ENCODE peak calls at places on chromosome 3, in nine cellular contexts. F is memory B cell, V is RWPE1, Z is activated T-cell treated with anti-CD3 and anti-CD28 coated beads for 1 hour, A is activated T-helper 1 cell treated with Interleukin-2 at 50 U/mL for 16 hours, D is Panc1, C is iPS-NIHi11, L is caudate nucleus, G is cardiac fibroblast. Y is an unnamed sample.

GRCh38 chr3:134937256-134938023 is 142.4 kb downstream of the EPHB1 start:
- DNase-seq in D (no peak), V (no peak), L (no peak), F (no peak), G (no peak), Z (no peak), A (no peak), C (peak), Y (peak)

GRCh38 chr3:155890671-155891190 is 20.3 kb downstream of the GMPS start:
- DNase-seq in G (peak), F (no peak), L (no peak), C (peak), D (no peak), V (peak), Z (no peak), A (no peak), Y (no peak)

GRCh38 chr3:31522152-31522551 is 10.6 kb upstream of the STT3B start:
- DNase-seq in Z (no peak), V (no peak), F (no peak), L (no peak), C (no peak), G (no peak), A (no peak), D (no peak), Y (no peak)

GRCh38 chr3:64575211-64575844 is 112.5 kb downstream of the ADAMTS9 start:
- DNase-seq in G (peak), V (peak), D (peak), Z (no peak), L (no peak), A (no peak), C (peak), F (no peak), Y (peak)

GRCh38 chr3:73409405-73409804 is 215.3 kb downstream of the PDZRN3 start:
- DNase-seq in Z (no peak), V (no peak), A (no peak), L (no peak), C (no peak), G (peak), F (no peak), D (no peak), Y (no peak)

GRCh38 chr3:193744048-193744821 is 151.2 kb downstream of the OPA1 start:
- DNase-seq in F (no peak), D (no peak), L (no peak), A (no peak), V (no peak), G (no peak), Z (no peak), C (peak), Y (no peak)

GRCh38 chr3:98565237-98565643 is 28.2 kb downstream of the CPOX start:
- DNase-seq in D (no peak), A (no peak), G (no peak), Z (no peak), L (no peak), C (no peak), V (no peak), F (no peak), Y (no peak)

GRCh38 chr3:139491027-139491700 is 14.8 kb upstream of the RBP2 start:
- DNase-seq in D (no peak), G (no peak), C (no peak), F (no peak), A (no peak), V (no peak), L (no peak), Z (no peak), Y (no peak)

Y was measured in neural progenitor cell.